ENCODE peak calls at places on chromosomes 6 and 20, in seven cellular contexts. Z, S, G, H, U, O and F are unnamed samples.

GRCh38 chr20:64025826-64026412 is 10.1 kb upstream of the C20orf204 start:
- DNase-seq in Z (no peak), G (no peak), H (no peak), O (no peak), S (no peak), U (no peak), F (no peak)

GRCh38 chr6:34912715-34913464 is 23.8 kb downstream of the ANKS1A start:
- DNase-seq in O (no peak), U (no peak), Z (no peak), G (no peak), S (no peak), H (no peak), F (no peak)

GRCh38 chr20:51542894-51543788 is 622 bp upstream of the NFATC2 start:
- DNase-seq in Z (no peak), O (no peak), H (no peak), G (no peak), U (no peak), S (no peak), F (no peak)

GRCh38 chr6:134510121-134510520 is 192.2 kb upstream of the SGK1 start:
- DNase-seq in S (no peak), U (no peak), G (no peak), Z (no peak), H (no peak), O (no peak), F (no peak)

GRCh38 chr6:105136433-105137350 is 43.1 kb downstream of the POPDC3 start:
- DNase-seq in Z (no peak), S (no peak), O (peak; percentile 16), G (peak; percentile 44), H (peak; percentile 75), U (no peak), F (peak; percentile 87)

GRCh38 chr6:9039258-9039657 is 603.9 kb upstream of the SLC35B3 start:
- DNase-seq in O (no peak), Z (no peak), H (no peak), U (no peak), S (no peak), G (no peak), F (no peak)

GRCh38 chr6:26097268-26097875 is 10.1 kb downstream of the HFE start:
- DNase-seq in U (no peak), H (peak; percentile 49), Z (peak; percentile 55), S (peak; percentile 75), G (peak; percentile 64), O (peak; percentile 61), F (peak; percentile 90)

GRCh38 chr6:4316867-4317400 is 181.6 kb upstream of the ECI2 start:
- DNase-seq in G (no peak), H (peak; percentile 70), Z (no peak), O (peak; percentile 10), S (no peak), U (no peak), F (peak; percentile 78)

GRCh38 chr6:21914121-21914973 is 320.8 kb downstream of the SOX4 start:
- DNase-seq in O (peak; percentile 25), U (peak; percentile 62), Z (no peak), H (peak; percentile 78), S (no peak), G (peak; percentile 42), F (no peak)

GRCh38 chr6:43339168-43339567 is 30.3 kb downstream of the ZNF318 start:
- DNase-seq in H (no peak), O (no peak), Z (no peak), G (no peak), U (no peak), S (no peak), F (no peak)

GRCh38 chr6:25714765-25715164 is 39.8 kb upstream of the SLC17A4 start:
- DNase-seq in H (no peak), O (no peak), G (no peak), S (no peak), U (no peak), Z (no peak), F (no peak)

GRCh38 chr20:58048096-58048702 is 180.3 kb downstream of the ANKRD60 start:
- DNase-seq in O (peak; percentile 53), S (peak; percentile 16), U (no peak), Z (no peak), H (no peak), G (no peak), F (peak; percentile 74)

GRCh38 chr6:170022827-170023619 is 267.9 kb downstream of the DLL1 start:
- DNase-seq in U (peak; percentile 39), O (no peak), G (no peak), S (no peak), Z (no peak), H (peak; percentile 74), F (no peak)

GRCh38 chr20:57688864-57689263 is 21.0 kb downstream of the PMEPA1 start:
- DNase-seq in O (no peak), H (no peak), Z (no peak), U (no peak), G (peak; percentile 63), S (no peak), F (no peak)

GRCh38 chr6:33757113-33757512 is 10.4 kb upstream of the IP6K3 start:
- DNase-seq in Z (no peak), O (no peak), G (no peak), H (no peak), U (no peak), S (no peak), F (no peak)

GRCh38 chr6:7910654-7911344 is at the start of gene TXNDC5:
- DNase-seq in S (peak; percentile 60), H (peak; percentile 87), U (peak; percentile 73), Z (no peak), O (peak; percentile 67), G (peak; percentile 79), F (peak; percentile 94)
- TF ChIP-seq POLR2A in S (peak; percentile 83), H (no peak), U (no peak), Z (peak; percentile 73), O (no peak), G (no peak), F (no peak)

GRCh38 chr6:117776441-117776840 is 101.2 kb downstream of the NUS1 start:
- DNase-seq in H (no peak), Z (no peak), U (no peak), G (no peak), O (no peak), S (peak; percentile 10), F (no peak)
- TF ChIP-seq CTCF in H (no peak), Z (peak; percentile 42), U (no peak), G (no peak), O (no peak), S (peak; percentile 20), F (no peak)

GRCh38 chr6:100459291-100459690 is 5.4 kb downstream of the SIM1 start:
- DNase-seq in Z (no peak), G (no peak), H (no peak), O (no peak), S (no peak), U (no peak), F (no peak)
- H3K4me3 ChIP-seq in Z (no peak overlapping the region), G (no peak overlapping the region), H (no peak overlapping the region), O (no peak overlapping the region), S (no peak overlapping the region), U (no peak overlapping the region), F (no peak overlapping the region)

DNA sequence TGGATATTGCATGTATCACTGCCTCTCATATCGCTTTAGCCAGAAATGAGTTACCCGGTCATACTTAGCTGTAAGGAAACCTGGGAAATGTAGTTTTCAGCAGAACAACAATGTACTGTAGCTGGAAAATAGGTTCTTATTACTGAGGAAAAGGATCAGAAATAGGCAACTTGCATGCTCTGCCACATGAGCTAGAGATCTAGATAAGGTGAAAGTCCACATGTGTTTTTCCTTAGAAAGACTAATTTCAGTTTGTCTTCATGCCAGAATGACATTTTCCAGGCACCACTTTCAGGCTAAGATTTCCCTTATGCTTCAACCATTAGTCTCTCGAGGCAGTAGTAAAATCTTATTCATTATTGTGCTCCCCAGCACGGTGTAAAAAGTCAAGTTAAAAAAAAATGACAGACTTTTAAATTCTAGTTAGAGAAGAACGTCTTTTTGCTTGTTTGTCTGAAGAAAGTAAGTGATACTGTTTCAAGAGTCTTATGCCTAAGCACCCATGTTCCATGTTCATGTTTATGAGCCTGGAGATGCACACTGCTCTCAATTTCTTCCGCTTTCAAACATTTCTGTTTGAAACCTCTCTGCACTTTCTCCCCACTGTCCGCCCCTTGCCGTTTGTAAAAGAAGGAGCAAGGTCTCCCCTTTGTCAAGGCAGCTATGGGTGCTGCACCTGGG is 67.6 kb downstream of the ZNF831 start:
- DNase-seq in H (no peak), O (no peak), Z (no peak), U (no peak), S (no peak), G (no peak), F (no peak)
- TF ChIP-seq POLR2A in H (no peak), O (no peak), Z (no peak), U (no peak), S (no peak), G (no peak), F (no peak)

GRCh38 chr20:25221592-25222460 is 26.1 kb upstream of the PYGB start:
- DNase-seq in H (peak; percentile 64), O (no peak), S (no peak), Z (no peak), G (no peak), U (no peak), F (peak; percentile 82)

GRCh38 chr20:25224941-25225340 is 22.9 kb upstream of the PYGB start:
- DNase-seq in O (no peak), U (no peak), S (no peak), H (no peak), Z (no peak), G (no peak), F (peak; percentile 83)

GRCh38 chr20:25223765-25224720 is 23.8 kb upstream of the PYGB start:
- DNase-seq in G (no peak), S (no peak), U (no peak), H (no peak), O (no peak), Z (no peak), F (no peak)

GRCh38 chr20:25222461-25223178 is 25.3 kb upstream of the PYGB start:
- DNase-seq in O (no peak), H (no peak), S (no peak), G (no peak), U (no peak), Z (no peak), F (no peak)

GRCh38 chr20:25223179-25223661 is 24.7 kb upstream of the PYGB start:
- DNase-seq in O (no peak), G (no peak), S (peak; percentile 91), Z (peak; percentile 76), H (no peak), U (no peak), F (no peak)
- TF ChIP-seq CTCF in O (no peak), G (no peak), S (peak; percentile 78), Z (peak; percentile 37), H (no peak), U (no peak), F (no peak)

GRCh38 chr6:18277181-18278006 is 13.1 kb upstream of the DEK start:
- DNase-seq in S (no peak), Z (no peak), G (no peak), O (no peak), H (no peak), U (no peak), F (no peak)

GRCh38 chr6:18281564-18281963 is 17.2 kb upstream of the DEK start:
- DNase-seq in U (no peak), G (no peak), H (no peak), S (no peak), Z (no peak), O (no peak), F (no peak)

GRCh38 chr6:18280084-18280483 is 15.8 kb upstream of the DEK start:
- DNase-seq in G (no peak), O (no peak), H (no peak), S (no peak), U (no peak), Z (no peak), F (no peak)

GRCh38 chr6:18276610-18277009 is 12.3 kb upstream of the DEK start:
- DNase-seq in G (no peak), H (no peak), Z (no peak), S (no peak), U (no peak), O (no peak), F (no peak)
- H3K4me3 ChIP-seq in G (no peak overlapping the region), H (no peak overlapping the region), Z (no peak overlapping the region), S (peak overlapping the region; percentile 47), U (no peak overlapping the region), O (no peak overlapping the region), F (no peak overlapping the region)